ENCODE peak calls at places on chromosome 9, in nine cellular contexts. I is HFFc6; Q is A549; U is T1000; N is fibroblast of lung; O is stimulated activated CD8-positive, alpha-beta memory T cell treated with anti-CD3 and anti-CD28 coated beads, Interleukin-7, amount 100 ng/mL, for 4 hours; Y is HEK293T; E is B cell; S is hypothalamus. C is an unnamed sample.
A peak's percentile ranks its signal among the peaks of the same experiment; 100 is the strongest.

GRCh38 chr9:12464368-12464767 is 228.8 kb upstream of the TYRP1 start:
- DNase-seq in I (no peak), Q (no peak), U (no peak), N (no peak), O (no peak), Y (no peak), E (no peak), S (no peak), C (no peak)

GRCh38 chr9:84322830-84323229 is 17.7 kb downstream of the SLC28A3 start:
- DNase-seq in I (peak; percentile 11), Q (no peak), U (peak; percentile 40), N (peak; percentile 58), O (no peak), Y (no peak), E (no peak), S (no peak), C (no peak)

GRCh38 chr9:75239176-75239575 is 150.9 kb downstream of the OSTF1 start:
- DNase-seq in I (peak; percentile 64), Q (peak; percentile 35), U (no peak), N (peak; percentile 9), O (no peak), Y (no peak), E (no peak), S (no peak), C (no peak)

GRCh38 chr9:126515001-126515872 is 98.5 kb upstream of the LMX1B start:
- DNase-seq in I (no peak), Q (no peak), U (no peak), N (no peak), O (no peak), Y (no peak), E (no peak), S (no peak), C (no peak)

GRCh38 chr9:96136992-96137665 is 164.8 kb downstream of the HSD17B3 start:
- DNase-seq in I (peak; percentile 50), Q (no peak), U (no peak), N (peak; percentile 91), O (no peak), Y (no peak), E (peak; percentile 41), S (peak; percentile 72), C (no peak)

GRCh38 chr9:107928701-107929371 is 439.3 kb upstream of the KLF4 start:
- DNase-seq in I (no peak), Q (no peak), U (no peak), N (no peak), O (no peak), Y (no peak), E (no peak), S (no peak), C (no peak)

GRCh38 chr9:96514108-96514824 is 64.3 kb downstream of the HABP4 start:
- DNase-seq in I (peak; percentile 63), Q (no peak), U (no peak), N (peak; percentile 85), O (no peak), Y (no peak), E (no peak), S (no peak), C (no peak)

GRCh38 chr9:70514273-70514672 is 99.8 kb upstream of the KLF9 start:
- DNase-seq in I (no peak), Q (no peak), U (no peak), N (no peak), O (no peak), Y (no peak), E (no peak), S (no peak), C (no peak)

GRCh38 chr9:91422832-91423711 is 560 bp downstream of the NFIL3 start:
- DNase-seq in I (peak; percentile 63), Q (peak; percentile 71), U (no peak), N (peak; percentile 94), O (peak; percentile 48), Y (peak; percentile 54), E (no peak), S (peak; percentile 39), C (peak; percentile 47)

GRCh38 chr9:2271426-2271825 is 256.3 kb downstream of the SMARCA2 start:
- DNase-seq in I (no peak), Q (peak; percentile 39), U (no peak), N (peak; percentile 28), O (no peak), Y (peak; percentile 6), E (no peak), S (no peak), C (peak; percentile 23)

GRCh38 chr9:92173318-92173717 is 58.1 kb upstream of the SPTLC1 start:
- DNase-seq in I (no peak), Q (no peak), U (no peak), N (no peak), O (no peak), Y (no peak), E (no peak), S (no peak), C (no peak)

GRCh38 chr9:137430723-137431415 is 7.7 kb downstream of the NOXA1 start:
- DNase-seq in I (no peak), Q (no peak), U (no peak), N (no peak), O (no peak), Y (no peak), E (peak; percentile 40), S (no peak), C (no peak)

GRCh38 chr9:125106285-125106893 is 36.9 kb downstream of the SCAI start:
- DNase-seq in I (no peak), Q (no peak), U (no peak), N (peak; percentile 68), O (no peak), Y (no peak), E (no peak), S (no peak), C (no peak)

GRCh38 chr9:132994410-132995120 is 16.1 kb downstream of the GFI1B start:
- DNase-seq in I (peak; percentile 54), Q (peak; percentile 29), U (no peak), N (peak; percentile 35), O (no peak), Y (no peak), E (no peak), S (no peak), C (peak; percentile 17)

GRCh38 chr9:13386935-13387667 is 107.6 kb upstream of the MPDZ start:
- DNase-seq in I (peak; percentile 24), Q (no peak), U (no peak), N (peak; percentile 84), O (no peak), Y (no peak), E (no peak), S (no peak), C (no peak)

GRCh38 chr9:4126184-4126865 is 173.5 kb downstream of the GLIS3 start:
- DNase-seq in I (peak; percentile 90), Q (peak; percentile 50), U (no peak), N (peak; percentile 63), O (no peak), Y (no peak), E (no peak), S (no peak), C (no peak)

GRCh38 chr9:76926846-76927245 is 20.9 kb upstream of the PRUNE2 start:
- DNase-seq in I (no peak), Q (no peak), U (no peak), N (no peak), O (no peak), Y (no peak), E (no peak), S (no peak), C (no peak)

GRCh38 chr9:84991506-84991855 is 322.0 kb downstream of the NTRK2 start:
- DNase-seq in I (no peak), Q (no peak), U (no peak), N (no peak), O (no peak), Y (no peak), E (no peak), S (peak; percentile 77), C (no peak)

GRCh38 chr9:38694676-38695075 is 25.3 kb downstream of the FAM240B start:
- DNase-seq in I (no peak), Q (no peak), U (no peak), N (no peak), O (no peak), Y (no peak), E (no peak), S (peak; percentile 36), C (no peak)

GRCh38 chr9:96486351-96487029 is 36.5 kb downstream of the HABP4 start:
- DNase-seq in I (peak; percentile 84), Q (no peak), U (no peak), N (peak; percentile 75), O (no peak), Y (no peak), E (no peak), S (peak; percentile 25), C (no peak)

GRCh38 chr9:138045541-138046490 is 168.2 kb downstream of the CACNA1B start:
- DNase-seq in I (no peak), Q (no peak), U (no peak), N (no peak), O (no peak), Y (no peak), E (no peak), S (no peak), C (no peak)

GRCh38 chr9:35859310-35859994 is 10.7 kb downstream of the OR13J1 start:
- DNase-seq in I (peak; percentile 58), Q (peak; percentile 42), U (no peak), N (peak; percentile 21), O (no peak), Y (no peak), E (no peak), S (no peak), C (no peak)

GRCh38 chr9:109574061-109574882 is 76.2 kb upstream of the PTPN3 start:
- DNase-seq in I (peak; percentile 65), Q (peak; percentile 58), U (peak; percentile 4), N (peak; percentile 78), O (no peak), Y (peak; percentile 50), E (peak; percentile 23), S (peak; percentile 1), C (peak; percentile 71)

GRCh38 chr9:87662808-87663528 is 63.0 kb upstream of the CTSL start:
- DNase-seq in I (peak; percentile 37), Q (peak; percentile 83), U (peak; percentile 69), N (peak; percentile 60), O (no peak), Y (peak; percentile 81), E (no peak), S (peak; percentile 45), C (peak; percentile 52)

GRCh38 chr9:94812343-94812742 is 85.8 kb downstream of the AOPEP start:
- DNase-seq in I (peak; percentile 54), Q (peak; percentile 68), U (no peak), N (peak; percentile 20), O (no peak), Y (no peak), E (no peak), S (no peak), C (no peak)

GRCh38 chr9:126366366-126367011 is 39.9 kb downstream of the MVB12B start:
- DNase-seq in I (no peak), Q (no peak), U (no peak), N (peak; percentile 11), O (no peak), Y (no peak), E (no peak), S (peak; percentile 79), C (no peak)

GRCh38 chr9:121369595-121370265 is at the start of gene STOM:
- DNase-seq in I (peak; percentile 93), Q (no peak), U (peak; percentile 87), N (peak; percentile 94), O (no peak), Y (no peak), E (no peak), S (no peak), C (peak; percentile 74)

GRCh38 chr9:36141288-36141687 is 4.8 kb downstream of the GLIPR2 start:
- DNase-seq in I (peak; percentile 55), Q (peak; percentile 30), U (peak; percentile 77), N (peak; percentile 48), O (no peak), Y (no peak), E (peak; percentile 1), S (no peak), C (no peak)

GRCh38 chr9:70491798-70492736 is 77.6 kb upstream of the KLF9 start:
- DNase-seq in I (no peak), Q (no peak), U (no peak), N (no peak), O (no peak), Y (no peak), E (no peak), S (no peak), C (no peak)

GRCh38 chr9:93028448-93029006 is 30.0 kb upstream of the SUSD3 start:
- DNase-seq in I (no peak), Q (no peak), U (no peak), N (no peak), O (peak; percentile 26), Y (no peak), E (peak; percentile 72), S (no peak), C (peak; percentile 89)

GRCh38 chr9:112234779-112235178 is 59.7 kb upstream of the SUSD1 start:
- DNase-seq in I (no peak), Q (no peak), U (no peak), N (no peak), O (no peak), Y (no peak), E (no peak), S (no peak), C (no peak)